ENCODE peak calls at places on chromosome 2, in eight cellular contexts. J is upper lobe of left lung, F is transverse colon, G is GM12878, Y is A549, K is tibial nerve, H is adrenal gland, Q is heart left ventricle. T is an unnamed sample.

GRCh38 chr2:127218843-127219715 is 1.0 kb downstream of the CYP27C1 start:
- DNase-seq in J (peak; percentile 80), F (no peak), G (no peak), Y (peak; percentile 40), K (no peak), H (no peak), Q (no peak), T (no peak)

GRCh38 chr2:58448065-58448507 is 207.0 kb upstream of the FANCL start:
- DNase-seq in J (no peak), F (peak; percentile 55), G (peak; percentile 46), Y (peak; percentile 90), K (no peak), H (peak; percentile 82), Q (peak; percentile 26), T (peak; percentile 15)

GRCh38 chr2:43220982-43221659 is 5.3 kb downstream of the ZFP36L2 start:
- DNase-seq in J (peak; percentile 50), F (peak; percentile 78), G (no peak), Y (no peak), K (no peak), H (peak; percentile 57), Q (peak; percentile 64), T (peak; percentile 86)

GRCh38 chr2:195929531-195929930 is 139.1 kb downstream of the DNAH7 start:
- DNase-seq in J (no peak), F (no peak), G (no peak), Y (no peak), K (no peak), H (no peak), Q (no peak), T (no peak)

GRCh38 chr2:1413156-1413690 is at the start of gene TPO:
- DNase-seq in J (no peak), F (no peak), G (no peak), Y (no peak), K (no peak), H (no peak), Q (no peak), T (no peak)

GRCh38 chr2:14303366-14304115 is 329.0 kb upstream of the LRATD1 start:
- DNase-seq in J (no peak), F (no peak), G (peak; percentile 45), Y (no peak), K (no peak), H (no peak), Q (no peak), T (no peak)

GRCh38 chr2:176172007-176172747 is 15.1 kb downstream of the HOXD3 start:
- DNase-seq in J (no peak), F (no peak), G (no peak), Y (no peak), K (no peak), H (no peak), Q (no peak), T (no peak)

GRCh38 chr2:133497261-133497893 is 70.9 kb downstream of the NCKAP5 start:
- DNase-seq in J (no peak), F (no peak), G (no peak), Y (no peak), K (no peak), H (no peak), Q (no peak), T (no peak)

GRCh38 chr2:210004893-210005292 is 2.5 kb downstream of the RPE start:
- DNase-seq in J (no peak), F (no peak), G (no peak), Y (no peak), K (no peak), H (peak; percentile 17), Q (no peak), T (no peak)

GRCh38 chr2:96491860-96492497 is 13.2 kb downstream of the NEURL3 start:
- DNase-seq in J (no peak), F (no peak), G (no peak), Y (no peak), K (no peak), H (no peak), Q (no peak), T (no peak)

GRCh38 chr2:235609746-235610145 is 115.9 kb downstream of the AGAP1 start:
- DNase-seq in J (no peak), F (no peak), G (no peak), Y (no peak), K (no peak), H (no peak), Q (no peak), T (no peak)

GRCh38 chr2:235612551-235612950 is 118.7 kb downstream of the AGAP1 start:
- DNase-seq in J (no peak), F (no peak), G (no peak), Y (no peak), K (no peak), H (no peak), Q (no peak), T (no peak)

GRCh38 chr2:235610696-235611257 is 116.9 kb downstream of the AGAP1 start:
- DNase-seq in J (no peak), F (no peak), G (no peak), Y (no peak), K (no peak), H (peak; percentile 51), Q (no peak), T (no peak)

GRCh38 chr2:235611756-235612155 is 117.9 kb downstream of the AGAP1 start:
- DNase-seq in J (no peak), F (no peak), G (no peak), Y (no peak), K (no peak), H (no peak), Q (no peak), T (no peak)

DNA sequence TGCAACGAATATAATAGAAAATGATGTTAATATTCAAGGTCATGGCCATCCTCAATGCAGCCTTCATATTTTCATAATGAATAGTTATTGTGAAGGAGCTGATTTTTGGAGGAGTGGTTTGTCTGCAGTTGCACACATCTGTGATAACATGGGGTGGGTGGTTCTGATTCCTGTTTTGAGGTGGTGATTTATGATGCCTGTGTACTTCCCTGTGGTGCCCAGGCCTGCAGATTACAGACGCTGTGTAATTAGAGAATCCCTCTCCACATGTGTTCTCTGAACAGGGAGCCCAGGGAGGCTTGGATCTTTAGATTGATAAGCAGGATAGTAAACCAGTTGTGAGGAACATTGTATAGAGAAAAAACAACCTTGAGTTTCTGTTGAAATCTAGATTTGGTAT is 117.5 kb downstream of the AGAP1 start:
- DNase-seq in J (no peak), F (no peak), G (no peak), Y (no peak), K (no peak), H (no peak), Q (no peak), T (no peak)
- H3K4me3 ChIP-seq in J (no peak overlapping the region), F (no peak overlapping the region), G (no peak overlapping the region), Y (no peak overlapping the region), K (no peak overlapping the region), H (no peak overlapping the region), Q (no peak overlapping the region), T (no peak overlapping the region)

DNA sequence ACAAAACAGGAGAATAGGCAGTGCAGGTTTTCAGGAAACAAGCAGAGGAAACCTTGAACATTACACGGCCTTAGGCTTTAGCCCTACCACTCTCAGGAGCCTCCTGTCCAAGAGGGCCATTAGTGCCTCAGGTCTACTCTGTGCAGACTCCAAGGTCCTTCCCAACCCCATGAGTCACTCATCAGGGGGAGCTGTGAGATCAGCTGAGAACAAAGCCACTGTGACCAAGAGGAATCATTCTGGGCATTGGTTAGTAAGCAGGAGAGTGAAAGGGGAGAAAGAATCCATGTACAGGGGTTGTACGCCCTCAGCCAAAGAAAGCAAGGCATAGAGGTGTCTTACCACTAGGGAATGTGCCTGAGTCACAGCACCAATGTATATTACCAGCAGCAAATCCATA is 680.3 kb downstream of the DPP10 start:
- DNase-seq in J (no peak), F (no peak), G (no peak), Y (no peak), K (no peak), H (peak; percentile 10), Q (no peak), T (no peak)
- H3K9me3 ChIP-seq in J (no peaks in the 10 kb centered on the region), F (no peaks in the 10 kb centered on the region), G (no peaks in the 10 kb centered on the region), Y (no peaks in the 10 kb centered on the region), K (no peaks in the 10 kb centered on the region), H (no peaks in the 10 kb centered on the region), Q (no peaks in the 10 kb centered on the region), T (no peaks in the 10 kb centered on the region)

GRCh38 chr2:28390857-28391563 is 1.6 kb upstream of the FOSL2 start:
- DNase-seq in J (peak; percentile 96), F (peak; percentile 88), G (no peak), Y (peak; percentile 92), K (peak; percentile 81), H (peak; percentile 94), Q (peak; percentile 82), T (peak; percentile 90)

GRCh38 chr2:28392297-28393114 is at the start of gene FOSL2:
- DNase-seq in J (peak; percentile 97), F (peak; percentile 97), G (peak; percentile 87), Y (peak; percentile 100), K (peak; percentile 93), H (peak; percentile 98), Q (peak; percentile 97), T (peak; percentile 96)

GRCh38 chr2:28393115-28393836 is 618 bp downstream of the FOSL2 start:
- DNase-seq in J (peak; percentile 94), F (peak; percentile 60), G (no peak), Y (peak; percentile 63), K (peak; percentile 48), H (peak; percentile 59), Q (peak; percentile 80), T (peak; percentile 78)

GRCh38 chr2:28390241-28390856 is 2.3 kb upstream of the FOSL2 start:
- DNase-seq in J (peak; percentile 94), F (peak; percentile 90), G (no peak), Y (peak; percentile 94), K (peak; percentile 78), H (peak; percentile 96), Q (peak; percentile 90), T (peak; percentile 95)

DNA sequence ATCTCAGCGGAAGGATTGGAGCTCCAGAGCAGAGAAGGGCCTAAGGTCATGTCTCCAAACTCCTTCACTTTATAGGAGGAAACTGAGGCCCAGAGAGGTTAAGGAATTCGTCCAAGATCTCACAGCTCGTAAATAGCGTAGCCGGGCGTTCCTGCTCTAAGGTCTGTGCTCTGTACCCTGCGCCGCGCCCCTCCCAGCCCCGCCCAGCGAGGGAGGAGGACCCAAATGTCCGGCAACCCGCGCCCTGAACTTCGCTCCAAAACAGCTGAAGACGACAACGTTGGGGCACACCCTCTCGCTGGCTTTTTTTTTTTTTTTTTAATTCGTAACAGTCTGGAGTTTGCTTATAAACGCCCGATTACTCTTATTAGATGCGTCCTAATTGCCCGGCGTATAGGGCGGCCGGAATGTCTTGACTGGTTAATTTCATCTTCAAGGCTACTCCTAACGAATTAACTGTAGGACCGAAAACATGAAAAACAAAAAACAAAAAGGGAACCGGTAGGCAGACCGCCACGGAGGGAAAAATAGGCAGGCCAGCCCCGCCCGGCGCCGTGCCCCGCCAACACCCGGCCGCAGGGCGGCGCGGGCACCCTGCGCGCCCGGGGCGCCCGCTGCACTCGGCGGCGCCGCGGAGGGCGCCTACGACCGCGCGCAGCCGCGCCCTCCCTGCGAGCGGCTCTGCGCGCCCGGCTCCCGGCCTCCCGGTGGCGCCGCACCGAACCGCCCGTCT is 928 bp upstream of the FOSL2 start:
- DNase-seq in J (peak; percentile 97), F (peak; percentile 98), G (no peak), Y (peak; percentile 96), K (peak; percentile 94), H (peak; percentile 96), Q (peak; percentile 93), T (peak; percentile 94)
- TF ChIP-seq POLR2A in J (peak; percentile 52), F (no peak), G (no peak), Y (no peak), K (no peak), H (peak; percentile 20), Q (no peak), T (peak; percentile 40)

DNA sequence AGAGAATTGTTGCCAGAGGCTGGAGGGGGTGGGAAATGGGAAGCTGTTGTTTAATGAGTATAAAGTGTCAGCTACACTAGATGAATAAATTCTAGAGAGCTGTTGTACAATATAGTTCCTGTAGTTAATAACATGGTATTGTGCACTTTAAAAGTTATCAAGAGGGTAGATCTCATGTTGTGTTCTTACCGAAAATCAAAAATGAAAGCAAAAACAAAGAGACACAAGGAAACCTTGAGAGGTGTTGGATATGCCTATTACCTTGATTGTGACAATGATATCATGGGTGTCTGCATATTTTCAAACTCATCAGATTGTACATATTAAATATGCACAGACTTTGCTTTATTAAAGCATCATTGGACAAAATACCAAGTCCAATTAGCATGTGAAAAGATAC is 43.2 kb downstream of the SCG2 start:
- DNase-seq in J (no peak), F (no peak), G (no peak), Y (no peak), K (no peak), H (no peak), Q (no peak), T (no peak)
- H3K4me3 ChIP-seq in J (no peak overlapping the region), F (no peak overlapping the region), G (no peak overlapping the region), Y (no peak overlapping the region), K (no peak overlapping the region), H (no peak overlapping the region), Q (no peak overlapping the region), T (no peak overlapping the region)